ENCODE peak calls at places on chromosomes 11 and 22, in six cellular contexts. One of them, this sample, is unnamed.
A peak's percentile ranks its signal among the peaks of the same experiment; 100 is the strongest.

GRCh38 chr22:25357056-25357455 is 137.6 kb downstream of the CRYBB2 start:
- DNase-seq in naive B cell: no peak
- DNase-seq in T-cell: no peak
- DNase-seq in EL: no peak
- DNase-seq in body of pancreas: no peak
- DNase-seq in posterior cingulate gyrus: peak; percentile 29
- DNase-seq in this sample: no peak

GRCh38 chr11:77529685-77530084 is 55.8 kb upstream of the PAK1 start:
- DNase-seq in naive B cell: no peak
- DNase-seq in T-cell: no peak
- DNase-seq in body of pancreas: no peak
- DNase-seq in EL: no peak
- DNase-seq in posterior cingulate gyrus: no peak
- DNase-seq in this sample: no peak

GRCh38 chr11:93039841-93040240 is 70.4 kb downstream of the MTNR1B start:
- DNase-seq in naive B cell: no peak
- DNase-seq in body of pancreas: no peak
- DNase-seq in posterior cingulate gyrus: no peak
- DNase-seq in EL: no peak
- DNase-seq in T-cell: no peak
- DNase-seq in this sample: no peak

GRCh38 chr11:74307409-74307808 is 4.0 kb downstream of the P4HA3 start:
- DNase-seq in naive B cell: no peak
- DNase-seq in posterior cingulate gyrus: no peak
- DNase-seq in EL: no peak
- DNase-seq in T-cell: no peak
- DNase-seq in body of pancreas: peak; percentile 17
- DNase-seq in this sample: no peak

GRCh38 chr22:35476341-35476740 is 64.3 kb upstream of the RASD2 start:
- DNase-seq in body of pancreas: no peak
- DNase-seq in EL: no peak
- DNase-seq in T-cell: no peak
- DNase-seq in posterior cingulate gyrus: no peak
- DNase-seq in naive B cell: no peak
- DNase-seq in this sample: no peak

GRCh38 chr11:43408277-43408676 is 49.6 kb downstream of the TTC17 start:
- DNase-seq in posterior cingulate gyrus: no peak
- DNase-seq in T-cell: no peak
- DNase-seq in body of pancreas: peak; percentile 67
- DNase-seq in naive B cell: no peak
- DNase-seq in EL: no peak
- DNase-seq in this sample: no peak

GRCh38 chr11:19164230-19164855 is 37.4 kb downstream of the CSRP3 start:
- DNase-seq in T-cell: no peak
- DNase-seq in posterior cingulate gyrus: no peak
- DNase-seq in body of pancreas: no peak
- DNase-seq in naive B cell: no peak
- DNase-seq in EL: no peak
- DNase-seq in this sample: no peak

GRCh38 chr22:45867906-45868555 is 108.9 kb downstream of the WNT7B start:
- DNase-seq in EL: no peak
- DNase-seq in posterior cingulate gyrus: no peak
- DNase-seq in T-cell: no peak
- DNase-seq in naive B cell: no peak
- DNase-seq in body of pancreas: no peak
- DNase-seq in this sample: no peak

GRCh38 chr11:110295487-110296225 is 758 bp downstream of the RDX start:
- DNase-seq in naive B cell: peak; percentile 59
- DNase-seq in body of pancreas: peak; percentile 60
- DNase-seq in EL: peak; percentile 64
- DNase-seq in posterior cingulate gyrus: peak; percentile 76
- DNase-seq in T-cell: peak; percentile 16
- DNase-seq in this sample: peak; percentile 86

GRCh38 chr11:73240190-73240781 is 22.2 kb downstream of the P2RY2 start:
- DNase-seq in T-cell: no peak
- DNase-seq in body of pancreas: peak; percentile 44
- DNase-seq in posterior cingulate gyrus: peak; percentile 33
- DNase-seq in naive B cell: no peak
- DNase-seq in EL: peak; percentile 61
- DNase-seq in this sample: no peak

GRCh38 chr11:20004856-20005255 is 155.4 kb downstream of the DBX1 start:
- DNase-seq in T-cell: no peak
- DNase-seq in body of pancreas: no peak
- DNase-seq in EL: no peak
- DNase-seq in naive B cell: no peak
- DNase-seq in posterior cingulate gyrus: no peak
- DNase-seq in this sample: no peak

GRCh38 chr22:35430897-35431322 is 31.0 kb downstream of the MCM5 start:
- DNase-seq in body of pancreas: peak; percentile 89
- DNase-seq in posterior cingulate gyrus: peak; percentile 96
- DNase-seq in naive B cell: peak; percentile 40
- DNase-seq in EL: peak; percentile 93
- DNase-seq in T-cell: peak; percentile 37
- DNase-seq in this sample: no peak

GRCh38 chr22:37547249-37547741 is 13.0 kb upstream of the CDC42EP1 start:
- DNase-seq in body of pancreas: no peak
- DNase-seq in EL: no peak
- DNase-seq in T-cell: no peak
- DNase-seq in posterior cingulate gyrus: no peak
- DNase-seq in naive B cell: no peak
- DNase-seq in this sample: no peak

GRCh38 chr22:22215659-22216449 is 28.7 kb upstream of the VPREB1 start:
- DNase-seq in naive B cell: no peak
- DNase-seq in T-cell: no peak
- DNase-seq in posterior cingulate gyrus: no peak
- DNase-seq in EL: no peak
- DNase-seq in body of pancreas: no peak
- DNase-seq in this sample: no peak

GRCh38 chr11:64340671-64341335 is 799 bp downstream of the CCDC88B start:
- DNase-seq in naive B cell: peak; percentile 78
- DNase-seq in posterior cingulate gyrus: peak; percentile 71
- DNase-seq in EL: no peak
- DNase-seq in T-cell: peak; percentile 56
- DNase-seq in body of pancreas: no peak
- DNase-seq in this sample: no peak

GRCh38 chr11:106461839-106462545 is 384.5 kb downstream of the AASDHPPT start:
- DNase-seq in T-cell: no peak
- DNase-seq in posterior cingulate gyrus: no peak
- DNase-seq in body of pancreas: no peak
- DNase-seq in EL: peak; percentile 31
- DNase-seq in naive B cell: no peak
- DNase-seq in this sample: no peak

GRCh38 chr22:24076091-24076867 is 65.2 kb downstream of the CABIN1 start:
- DNase-seq in EL: no peak
- DNase-seq in body of pancreas: no peak
- DNase-seq in naive B cell: no peak
- DNase-seq in posterior cingulate gyrus: no peak
- DNase-seq in T-cell: no peak
- DNase-seq in this sample: no peak

GRCh38 chr22:21652010-21652546 is 10.0 kb downstream of the SDF2L1 start:
- DNase-seq in posterior cingulate gyrus: peak; percentile 96
- DNase-seq in body of pancreas: peak; percentile 75
- DNase-seq in EL: peak; percentile 91
- DNase-seq in T-cell: peak; percentile 60
- DNase-seq in naive B cell: peak; percentile 74
- DNase-seq in this sample: peak; percentile 52

GRCh38 chr22:29314537-29315285 is 786 bp downstream of the RASL10A start:
- DNase-seq in T-cell: no peak
- DNase-seq in EL: no peak
- DNase-seq in naive B cell: no peak
- DNase-seq in body of pancreas: no peak
- DNase-seq in posterior cingulate gyrus: peak; percentile 77
- DNase-seq in this sample: no peak

GRCh38 chr11:36015806-36016205 is 71.9 kb downstream of the LDLRAD3 start:
- DNase-seq in body of pancreas: peak; percentile 25
- DNase-seq in T-cell: no peak
- DNase-seq in EL: no peak
- DNase-seq in naive B cell: no peak
- DNase-seq in posterior cingulate gyrus: peak; percentile 71
- DNase-seq in this sample: no peak